ENCODE peak calls at places on chromosomes 4 and X, in four cellular contexts. K is psoas muscle; Z is activated CD8-positive, alpha-beta T cell treated with anti-CD3 and anti-CD28 coated beads for 36 hours; J is ovary. F is an unnamed sample.

GRCh38 chrX:26442340-26442739 is 226.4 kb downstream of the MAGEB5 start:
- DNase-seq in K (no peak), J (no peak), Z (no peak), F (no peak)

GRCh38 chr4:73944061-73944875 is 37.6 kb downstream of the PF4 start:
- DNase-seq in Z (no peak), J (peak), K (no peak), F (no peak)

GRCh38 chr4:57612279-57612678 is 502.1 kb upstream of the IGFBP7 start:
- DNase-seq in Z (no peak), J (no peak), K (no peak), F (no peak)

GRCh38 chr4:160848901-160849735 is 1314.7 kb downstream of the FSTL5 start:
- DNase-seq in J (no peak), Z (no peak), K (no peak), F (no peak)

GRCh38 chr4:105147226-105148151 is 813 bp downstream of the TET2 start:
- DNase-seq in Z (peak), J (peak), K (no peak), F (peak)

GRCh38 chrX:107659768-107660167 is 31.5 kb downstream of the PRPS1 start:
- DNase-seq in Z (peak), K (no peak), J (no peak), F (peak)

GRCh38 chr4:3784469-3785291 is 18.5 kb downstream of the ADRA2C start:
- DNase-seq in K (no peak), J (no peak), Z (no peak), F (no peak)

GRCh38 chrX:118345045-118345400 is 883 bp upstream of the WDR44 start:
- DNase-seq in J (no peak), K (no peak), Z (no peak), F (peak)

GRCh38 chr4:52862605-52863236 is 604 bp downstream of the RASL11B start:
- DNase-seq in K (no peak), J (no peak), Z (no peak), F (no peak)

GRCh38 chr4:112423591-112423990 is 92.4 kb downstream of the NEUROG2 start:
- DNase-seq in J (no peak), Z (no peak), K (no peak), F (no peak)

GRCh38 chr4:112416464-112416863 is 99.5 kb downstream of the NEUROG2 start:
- DNase-seq in J (no peak), Z (no peak), K (no peak), F (no peak)

GRCh38 chr4:112421911-112422310 is 94.1 kb downstream of the NEUROG2 start:
- DNase-seq in J (no peak), K (no peak), Z (no peak), F (no peak)

GRCh38 chr4:112422644-112423043 is 93.3 kb downstream of the NEUROG2 start:
- DNase-seq in Z (no peak), K (no peak), J (no peak), F (no peak)

GRCh38 chr4:112418092-112418491 is 97.9 kb downstream of the NEUROG2 start:
- DNase-seq in K (no peak), Z (no peak), J (no peak), F (no peak)
- TF ChIP-seq CTCF in K (no peak), Z (no peak), J (no peak), F (no peak)

GRCh38 chrX:97461763-97462162 is 578.1 kb downstream of the RPA4 start:
- DNase-seq in J (no peak), K (no peak), Z (no peak), F (no peak)
- TF ChIP-seq CTCF in J (no peak), K (no peak), Z (no peak), F (no peak)

GRCh38 chr4:174873931-174874330 is 44.2 kb upstream of the ADAM29 start:
- DNase-seq in Z (peak), J (no peak), K (no peak), F (peak)
- TF ChIP-seq CTCF in Z (no peak), J (no peak), K (no peak), F (no peak)

DNA sequence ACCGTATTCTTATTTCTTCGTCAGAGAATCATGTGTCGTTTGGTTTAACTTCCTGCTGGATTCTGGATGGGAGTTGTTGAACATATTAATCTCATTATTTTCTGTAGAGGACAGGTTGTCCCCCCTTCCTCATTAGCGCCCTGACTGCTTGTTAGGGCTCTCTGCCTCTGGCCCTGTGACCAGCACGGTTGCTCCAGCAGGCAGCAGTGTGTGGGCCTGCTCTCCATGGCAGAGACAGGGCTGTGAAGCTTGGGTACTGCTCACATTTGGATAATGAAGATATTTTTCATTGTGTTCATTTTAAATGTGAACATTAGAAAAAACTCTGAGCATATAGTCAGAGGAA is 102.7 kb downstream of the KLHL8 start:
- DNase-seq in J (no peak), K (no peak), Z (no peak), F (no peak)
- TF ChIP-seq CTCF in J (no peak), K (no peak), Z (no peak), F (no peak)

GRCh38 chr4:880684-881405 is 51.3 kb downstream of the GAK start:
- DNase-seq in K (no peak), Z (no peak), J (no peak), F (no peak)
- TF ChIP-seq CTCF in K (no peak), Z (no peak), J (no peak), F (no peak)

DNA sequence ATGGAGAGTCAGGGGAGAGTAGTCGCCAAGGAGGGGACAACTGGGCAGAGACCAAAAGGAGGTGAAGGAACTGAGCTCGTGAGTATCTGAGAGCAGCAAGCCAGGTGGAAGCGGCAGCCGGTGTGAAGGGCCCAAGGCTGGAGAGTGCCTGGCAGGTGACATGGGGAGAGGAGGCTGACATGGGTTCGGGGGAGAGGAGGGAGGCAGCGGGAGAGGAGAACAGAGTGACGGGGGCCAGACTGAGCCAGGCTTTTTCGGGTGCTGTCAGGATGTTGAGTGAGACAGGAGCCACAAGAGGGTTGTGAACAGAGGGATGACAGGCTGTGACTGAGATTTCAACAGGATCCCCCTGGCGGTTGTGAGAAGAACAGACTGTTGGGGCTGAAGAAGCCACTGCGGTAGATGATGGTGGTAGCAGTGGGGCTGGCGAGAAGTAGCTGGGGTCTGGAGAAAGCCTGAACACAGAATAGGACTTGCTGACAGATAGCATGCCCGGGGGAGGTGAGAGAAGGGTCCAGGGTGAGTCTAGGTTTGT is 5.7 kb downstream of the ELK1 start:
- DNase-seq in K (no peak), Z (no peak), J (no peak), F (no peak)
- TF ChIP-seq CTCF in K (no peak), Z (no peak), J (peak), F (peak)

GRCh38 chrX:14872355-14872754 is 514 bp downstream of the FANCB start:
- DNase-seq in K (no peak), J (no peak), Z (peak), F (no peak)

GRCh38 chrX:14875624-14876023 is 2.4 kb downstream of the MOSPD2 start:
- DNase-seq in K (no peak), J (no peak), Z (no peak), F (no peak)

GRCh38 chrX:14872851-14873675 is at the start of the genes FANCB and MOSPD2:
- DNase-seq in K (peak), J (peak), Z (peak), F (peak)

GRCh38 chrX:14873676-14874049 is 442 bp downstream of the MOSPD2 start:
- DNase-seq in J (no peak), K (no peak), Z (no peak), F (no peak)

DNA sequence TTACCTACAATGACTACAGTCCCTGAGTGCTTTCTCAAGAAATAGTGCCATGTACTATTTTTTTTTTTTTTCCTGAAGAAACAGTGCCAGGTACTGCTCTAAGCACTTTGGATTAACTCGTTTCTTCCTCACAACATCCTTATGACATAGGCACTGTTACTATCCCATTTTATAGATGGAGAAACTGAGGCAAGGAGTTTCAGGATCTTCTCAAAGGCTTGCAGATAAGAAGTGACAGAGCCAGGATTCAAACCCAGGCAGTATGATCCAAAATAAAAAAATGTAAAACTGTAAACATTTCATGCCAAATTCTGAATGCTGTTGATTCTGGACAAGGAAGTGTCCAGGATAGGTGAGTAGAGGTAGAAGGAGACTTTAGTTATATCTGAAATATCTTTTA is 1.1 kb downstream of the FANCB start:
- DNase-seq in K (no peak), J (no peak), Z (no peak), F (no peak)
- TF ChIP-seq CTCF in K (no peak), J (no peak), Z (no peak), F (no peak)